ENCODE peak calls at places on chromosomes 1 and 21, in eight cellular contexts. Q is astrocyte of the cerebellum; E is AG04450; P is ascending aorta; J is astrocyte of the spinal cord; G is effector memory CD4-positive, alpha-beta T cell; U is tibial artery; Y is mesenchymal stem cell. D is an unnamed sample.

GRCh38 chr21:39048064-39048463 is 135.2 kb downstream of the PSMG1 start:
- DNase-seq in Q (peak; percentile 38), E (no peak), P (peak; percentile 52), J (peak; percentile 65), G (no peak), U (no peak), Y (peak; percentile 90), D (peak; percentile 66)

GRCh38 chr1:17009706-17010105 is 2.0 kb downstream of the ATP13A2 start:
- DNase-seq in Q (no peak), E (no peak), P (no peak), J (no peak), G (no peak), U (no peak), Y (peak; percentile 8), D (no peak)

GRCh38 chr1:211332036-211332616 is 5.5 kb downstream of the TRAF5 start:
- DNase-seq in Q (no peak), E (no peak), P (no peak), J (no peak), G (no peak), U (no peak), Y (no peak), D (no peak)

GRCh38 chr1:22288593-22289241 is 145.8 kb upstream of the WNT4 start:
- DNase-seq in Q (no peak), E (no peak), P (no peak), J (no peak), G (no peak), U (no peak), Y (peak; percentile 58), D (no peak)

GRCh38 chr1:168454211-168454815 is 89.5 kb downstream of the XCL2 start:
- DNase-seq in Q (no peak), E (no peak), P (no peak), J (peak; percentile 32), G (no peak), U (no peak), Y (peak; percentile 46), D (no peak)

GRCh38 chr1:101200513-101200912 is 36.3 kb upstream of the S1PR1 start:
- DNase-seq in Q (peak; percentile 48), E (peak; percentile 82), P (no peak), J (peak; percentile 82), G (no peak), U (no peak), Y (peak; percentile 77), D (peak; percentile 94)

GRCh38 chr1:47407481-47407880 is 8.6 kb upstream of the FOXE3 start:
- DNase-seq in Q (no peak), E (no peak), P (no peak), J (no peak), G (no peak), U (no peak), Y (no peak), D (no peak)

GRCh38 chr1:221439734-221440436 is 302.0 kb downstream of the DUSP10 start:
- DNase-seq in Q (peak; percentile 94), E (peak; percentile 72), P (no peak), J (peak; percentile 94), G (peak; percentile 4), U (no peak), Y (peak; percentile 97), D (peak; percentile 98)

GRCh38 chr1:178055093-178055492 is 38.8 kb upstream of the RASAL2 start:
- DNase-seq in Q (no peak), E (no peak), P (no peak), J (no peak), G (no peak), U (peak; percentile 47), Y (no peak), D (no peak)

GRCh38 chr1:14822996-14823395 is 224.5 kb downstream of the KAZN start:
- DNase-seq in Q (no peak), E (no peak), P (no peak), J (no peak), G (no peak), U (no peak), Y (no peak), D (no peak)

GRCh38 chr1:215878128-215878527 is 311.0 kb downstream of the KCTD3 start:
- DNase-seq in Q (peak; percentile 33), E (no peak), P (no peak), J (peak; percentile 20), G (no peak), U (no peak), Y (no peak), D (peak; percentile 49)

GRCh38 chr1:85571830-85572229 is 8.7 kb upstream of the CCN1 start:
- DNase-seq in Q (no peak), E (no peak), P (no peak), J (no peak), G (no peak), U (no peak), Y (peak; percentile 18), D (no peak)

GRCh38 chr1:11806307-11806936 is 431 bp downstream of the CLCN6 start:
- DNase-seq in Q (no peak), E (no peak), P (no peak), J (no peak), G (no peak), U (no peak), Y (peak; percentile 62), D (no peak)

GRCh38 chr1:42173155-42173933 is 8.8 kb upstream of the GUCA2A start:
- DNase-seq in Q (no peak), E (no peak), P (peak; percentile 74), J (peak; percentile 52), G (peak; percentile 19), U (no peak), Y (peak; percentile 44), D (peak; percentile 29)

GRCh38 chr1:52667984-52668383 is 30.2 kb downstream of the COA7 start:
- DNase-seq in Q (no peak), E (no peak), P (no peak), J (no peak), G (no peak), U (no peak), Y (no peak), D (no peak)

GRCh38 chr1:220922951-220923350 is 43.7 kb downstream of the HLX start:
- DNase-seq in Q (no peak), E (no peak), P (no peak), J (no peak), G (no peak), U (no peak), Y (no peak), D (no peak)

GRCh38 chr1:157359309-157360020 is 192.8 kb downstream of the FCRL5 start:
- DNase-seq in Q (no peak), E (no peak), P (no peak), J (no peak), G (no peak), U (no peak), Y (no peak), D (no peak)

GRCh38 chr21:29261555-29262540 is 36.9 kb upstream of the BACH1 start:
- DNase-seq in Q (no peak), E (no peak), P (no peak), J (no peak), G (no peak), U (no peak), Y (peak; percentile 26), D (no peak)

GRCh38 chr1:172969611-172970010 is 81.1 kb downstream of the TNFSF18 start:
- DNase-seq in Q (no peak), E (peak; percentile 55), P (no peak), J (peak; percentile 53), G (no peak), U (no peak), Y (peak; percentile 83), D (peak; percentile 68)

GRCh38 chr1:236774926-236775325 is 20.2 kb upstream of the MTR start:
- DNase-seq in Q (no peak), E (no peak), P (no peak), J (no peak), G (no peak), U (no peak), Y (peak; percentile 22), D (peak; percentile 19)

GRCh38 chr1:27116210-27116609 is 38.7 kb downstream of the SLC9A1 start:
- DNase-seq in Q (no peak), E (no peak), P (no peak), J (no peak), G (no peak), U (no peak), Y (peak; percentile 25), D (no peak)

GRCh38 chr1:150299716-150300115 is 6.1 kb downstream of the MRPS21 start:
- DNase-seq in Q (no peak), E (no peak), P (no peak), J (no peak), G (no peak), U (no peak), Y (no peak), D (no peak)

GRCh38 chr21:31133243-31133830 is 95.1 kb upstream of the KRTAP19-8 start:
- DNase-seq in Q (no peak), E (no peak), P (no peak), J (no peak), G (no peak), U (no peak), Y (no peak), D (no peak)

GRCh38 chr1:9422321-9422720 is 116.9 kb upstream of the SLC25A33 start:
- DNase-seq in Q (no peak), E (no peak), P (no peak), J (no peak), G (no peak), U (no peak), Y (no peak), D (no peak)
- H3K4me3 ChIP-seq in Q (no peak overlapping the region), E (no peak overlapping the region), P (no peak overlapping the region), J (no peak overlapping the region), G (no peak overlapping the region), U (no peak overlapping the region), Y (no peak overlapping the region), D (no peak overlapping the region)

GRCh38 chr1:171257207-171258052 is 9.1 kb downstream of the FMO1 start:
- DNase-seq in Q (no peak), E (no peak), P (peak; percentile 66), J (no peak), G (no peak), U (no peak), Y (no peak), D (peak; percentile 22)
- H3K4me3 ChIP-seq in Q (peak overlapping the region; percentile 28), E (no peak overlapping the region), P (no peak overlapping the region), J (no peak overlapping the region), G (no peak overlapping the region), U (no peak overlapping the region), Y (peak overlapping the region; percentile 47), D (no peak overlapping the region)

GRCh38 chr1:25024631-25025350 is 94.7 kb upstream of the RUNX3 start:
- DNase-seq in Q (no peak), E (no peak), P (no peak), J (no peak), G (no peak), U (no peak), Y (no peak), D (no peak)
- H3K4me3 ChIP-seq in Q (no peak overlapping the region), E (no peak overlapping the region), P (no peak overlapping the region), J (no peak overlapping the region), G (no peak overlapping the region), U (no peak overlapping the region), Y (no peak overlapping the region), D (no peak overlapping the region)

GRCh38 chr1:56821462-56821797 is 2.2 kb upstream of the FYB2 start:
- DNase-seq in Q (no peak), E (no peak), P (no peak), J (peak; percentile 15), G (no peak), U (no peak), Y (peak; percentile 94), D (peak; percentile 43)
- H3K4me3 ChIP-seq in Q (no peak overlapping the region), E (no peak overlapping the region), P (no peak overlapping the region), J (no peak overlapping the region), G (no peak overlapping the region), U (no peak overlapping the region), Y (peak overlapping the region; percentile 11), D (no peak overlapping the region)